ENCODE peak calls at places on chromosomes 4 and X, in nine cellular contexts. F is ovary; H is fibroblast of lung; T is GM10248; E is activated CD8-positive, alpha-beta T cell treated with anti-CD3 and anti-CD28 coated beads for 36 hours; I is esophagus muscularis mucosa; R is mammary epithelial cell; C is nephron progenitor cell; A is OCI-LY7. M is an unnamed sample.

GRCh38 chr4:1191621-1192020 is 19.2 kb upstream of the SPON2 start:
- DNase-seq in R (no peak), T (no peak), E (no peak), F (no peak), H (no peak), I (no peak), C (no peak), A (no peak), M (no peak)

GRCh38 chr4:183291070-183291469 is 29.0 kb downstream of the CLDN22 start:
- DNase-seq in I (no peak), T (no peak), A (no peak), F (no peak), H (no peak), E (no peak), R (no peak), C (no peak), M (no peak)

GRCh38 chrX:49106930-49107329 is 16.6 kb downstream of the GPKOW start:
- DNase-seq in C (peak; percentile 25), A (peak; percentile 24), R (no peak), I (no peak), E (peak; percentile 16), H (peak; percentile 46), T (no peak), F (no peak), M (peak; percentile 4)

GRCh38 chr4:182730791-182731190 is 186.4 kb downstream of the DCTD start:
- DNase-seq in T (no peak), R (no peak), C (no peak), A (no peak), E (no peak), H (no peak), F (no peak), I (peak; percentile 47), M (no peak)

GRCh38 chr4:94131212-94131611 is 76.5 kb upstream of the SMARCAD1 start:
- DNase-seq in F (no peak), C (no peak), I (no peak), A (no peak), R (no peak), E (no peak), H (no peak), T (no peak), M (no peak)

GRCh38 chr4:168511780-168512467 is 15.1 kb downstream of the PALLD start:
- DNase-seq in I (no peak), R (no peak), F (no peak), T (no peak), E (peak; percentile 92), H (no peak), C (no peak), A (no peak), M (no peak)

GRCh38 chr4:17587094-17587822 is 10.3 kb downstream of the LAP3 start:
- DNase-seq in R (no peak), C (no peak), I (no peak), T (no peak), F (no peak), E (no peak), A (no peak), H (no peak), M (no peak)

GRCh38 chrX:22025751-22026150 is 6.4 kb upstream of the PHEX start:
- DNase-seq in C (no peak), R (no peak), A (no peak), E (no peak), I (no peak), H (no peak), T (no peak), F (no peak), M (no peak)

DNA sequence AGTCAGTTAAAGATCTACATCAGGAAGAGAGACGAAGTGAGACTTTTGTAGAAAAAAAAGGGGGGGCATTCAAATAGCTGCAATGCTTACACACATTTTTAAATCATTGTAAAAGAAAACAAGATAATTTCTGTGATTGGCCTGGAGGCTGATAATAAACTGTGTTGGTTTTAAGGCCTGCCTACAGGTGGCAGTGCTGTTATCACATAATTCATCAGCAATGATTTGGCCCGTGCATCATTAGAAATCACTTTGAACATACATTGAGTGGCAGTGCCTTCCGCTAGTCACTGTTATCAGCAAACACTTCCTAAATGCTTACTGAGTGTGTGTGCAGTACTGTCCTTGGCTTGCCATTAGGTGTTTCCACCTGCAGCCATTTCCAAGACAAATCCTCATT is 831.9 kb downstream of the TRIML1 start:
- DNase-seq in C (no peak), E (no peak), A (peak; percentile 4), F (no peak), H (peak; percentile 22), R (peak; percentile 35), T (no peak), I (no peak), M (no peak)
- TF ChIP-seq CTCF in C (no peak), E (no peak), A (peak; percentile 53), F (no peak), H (peak; percentile 23), R (peak; percentile 42), T (no peak), I (peak; percentile 23), M (peak; percentile 44)

DNA sequence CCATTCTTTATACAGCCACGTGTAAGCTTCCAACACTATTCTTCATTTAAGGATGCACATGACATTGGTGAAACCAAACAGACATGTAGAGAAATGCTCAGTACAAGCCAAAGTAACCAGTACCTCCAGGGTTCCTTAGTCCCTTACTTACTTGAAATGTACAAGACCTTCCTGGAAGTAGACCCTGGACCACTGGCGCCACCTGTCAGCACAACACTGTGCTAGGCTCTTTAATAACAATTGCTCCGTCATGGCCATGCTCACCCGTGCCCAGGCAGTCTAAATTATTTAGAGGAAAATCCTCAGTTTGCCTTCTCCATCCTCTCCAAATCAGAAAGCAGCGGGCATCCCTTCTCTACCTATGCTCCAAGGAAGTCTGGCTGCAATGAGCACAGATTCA is 52.7 kb downstream of the ADGRA3 start:
- DNase-seq in I (no peak), A (peak; percentile 1), C (no peak), E (peak; percentile 65), H (no peak), T (no peak), F (no peak), R (no peak), M (no peak)
- TF ChIP-seq CTCF in I (no peak), A (peak; percentile 46), C (no peak), E (peak; percentile 22), H (no peak), T (no peak), F (no peak), R (no peak), M (no peak)

GRCh38 chrX:13990126-13990525 is 39.6 kb downstream of the GEMIN8 start:
- DNase-seq in T (no peak), I (no peak), C (no peak), F (no peak), H (no peak), A (no peak), R (no peak), E (no peak), M (no peak)

GRCh38 chrX:13996650-13997049 is 33.0 kb downstream of the GEMIN8 start:
- DNase-seq in C (no peak), H (no peak), I (no peak), T (no peak), A (no peak), R (no peak), F (no peak), E (no peak), M (no peak)

GRCh38 chrX:13994681-13995080 is 35.0 kb downstream of the GEMIN8 start:
- DNase-seq in A (no peak), E (no peak), T (no peak), F (no peak), I (no peak), H (no peak), R (peak; percentile 86), C (no peak), M (no peak)

DNA sequence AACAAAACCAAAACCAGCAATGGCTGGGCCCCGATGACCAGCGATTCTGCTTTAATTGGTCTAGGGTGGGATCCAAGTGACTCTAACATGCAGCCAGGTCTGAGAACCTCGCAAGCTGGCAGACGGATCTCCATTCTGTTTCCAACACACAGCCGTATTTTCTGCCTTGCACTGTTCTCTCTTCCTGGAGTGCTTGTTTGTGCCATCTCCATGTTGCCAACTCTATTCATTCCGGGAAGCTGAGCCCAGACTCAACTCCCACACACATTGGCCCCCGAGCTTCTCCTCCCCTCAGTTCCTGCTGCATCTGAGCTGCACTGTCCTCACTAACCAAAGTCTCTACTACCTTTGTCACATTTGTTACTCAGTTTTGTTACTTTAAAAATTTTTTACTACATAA is 35.6 kb downstream of the GEMIN8 start:
- DNase-seq in T (no peak), A (no peak), H (no peak), F (no peak), E (no peak), R (no peak), C (no peak), I (no peak), M (no peak)
- TF ChIP-seq CTCF in T (no peak), A (no peak), H (no peak), F (no peak), E (no peak), R (no peak), C (no peak), I (no peak), M (no peak)

GRCh38 chr4:3318561-3319021 is 25.8 kb downstream of the RGS12 start:
- DNase-seq in A (no peak), E (no peak), H (no peak), C (no peak), T (no peak), F (no peak), R (no peak), I (no peak), M (no peak)
- TF ChIP-seq CTCF in A (no peak), E (no peak), H (no peak), C (peak; percentile 13), T (no peak), F (no peak), R (no peak), I (no peak), M (no peak)

GRCh38 chrX:46649421-46650260 is 76.1 kb downstream of the CHST7 start:
- DNase-seq in H (peak; percentile 27), R (no peak), I (no peak), F (peak; percentile 46), T (no peak), A (peak; percentile 32), E (no peak), C (no peak), M (no peak)

GRCh38 chrX:46648660-46649059 is 75.1 kb downstream of the CHST7 start:
- DNase-seq in C (no peak), I (no peak), A (no peak), T (no peak), H (no peak), F (no peak), R (no peak), E (no peak), M (no peak)

GRCh38 chrX:46653482-46653881 is 79.9 kb downstream of the CHST7 start:
- DNase-seq in R (no peak), C (peak; percentile 9), I (no peak), F (no peak), H (peak; percentile 21), E (peak; percentile 22), A (peak; percentile 5), T (no peak), M (no peak)
- TF ChIP-seq CTCF in R (peak; percentile 41), C (peak; percentile 15), I (no peak), F (no peak), H (no peak), E (no peak), A (peak; percentile 46), T (peak; percentile 3), M (peak; percentile 3)

GRCh38 chr4:16092682-16093319 is 9.0 kb upstream of the PROM1 start:
- DNase-seq in A (no peak), T (no peak), R (no peak), E (no peak), F (no peak), I (peak; percentile 74), C (no peak), H (no peak), M (no peak)
- TF ChIP-seq CTCF in A (no peak), T (no peak), R (no peak), E (no peak), F (no peak), I (no peak), C (no peak), H (no peak), M (no peak)

GRCh38 chr4:22869235-22869634 is 176.5 kb downstream of the GBA3 start:
- DNase-seq in H (no peak), F (no peak), A (no peak), I (no peak), R (no peak), T (no peak), E (no peak), C (no peak), M (no peak)
- TF ChIP-seq CTCF in H (no peak), F (no peak), A (peak; percentile 44), I (no peak), R (no peak), T (no peak), E (no peak), C (no peak), M (no peak)